ENCODE peak calls at places on chromosome 11, in eight cellular contexts. V is globus pallidus; O is ovary; N is activated CD4-positive, alpha-beta T cell treated with anti-CD3 and anti-CD28 coated beads for 48 hours; R is RPMI7951; L is T-helper 2 cell treated with Interferon-gamma antibody and Interleukin-4, amounts not matched to agents 5 μg/mL and 100 μg/mL, for 36 hours; G is effector memory CD8-positive, alpha-beta T cell; Y is H4. X is an unnamed sample.

GRCh38 chr11:21190181-21190580 is 520.8 kb downstream of the NELL1 start:
- DNase-seq in V (no peak), O (no peak), N (no peak), R (no peak), L (no peak), G (no peak), Y (no peak), X (no peak)

GRCh38 chr11:121367434-121367833 is 74.9 kb downstream of the SC5D start:
- DNase-seq in V (no peak), O (no peak), N (peak; percentile 29), R (peak; percentile 49), L (no peak), G (peak; percentile 22), Y (peak; percentile 27), X (no peak)

GRCh38 chr11:35034401-35034800 is 104.6 kb upstream of the CD44 start:
- DNase-seq in V (no peak), O (no peak), N (no peak), R (no peak), L (no peak), G (no peak), Y (no peak), X (no peak)

GRCh38 chr11:72773291-72773690 is 20.6 kb downstream of the STARD10 start:
- DNase-seq in V (peak; percentile 55), O (peak; percentile 74), N (no peak), R (peak; percentile 83), L (no peak), G (no peak), Y (peak; percentile 50), X (no peak)

GRCh38 chr11:84930863-84931262 is 696.3 kb downstream of the DLG2 start:
- DNase-seq in V (no peak), O (no peak), N (no peak), R (no peak), L (no peak), G (no peak), Y (no peak), X (no peak)

GRCh38 chr11:27600656-27601055 is 94.1 kb upstream of the LIN7C start:
- DNase-seq in V (no peak), O (no peak), N (no peak), R (no peak), L (no peak), G (no peak), Y (no peak), X (no peak)

GRCh38 chr11:73175551-73176144 is 33.5 kb upstream of the FCHSD2 start:
- DNase-seq in V (no peak), O (peak; percentile 55), N (no peak), R (no peak), L (no peak), G (no peak), Y (no peak), X (no peak)

GRCh38 chr11:46410021-46410420 is 18.4 kb upstream of the CHRM4 start:
- DNase-seq in V (no peak), O (no peak), N (no peak), R (no peak), L (no peak), G (no peak), Y (no peak), X (peak; percentile 29)

GRCh38 chr11:131591051-131591461 is 220.6 kb downstream of the NTM start:
- DNase-seq in V (no peak), O (no peak), N (no peak), R (no peak), L (no peak), G (no peak), Y (no peak), X (no peak)

GRCh38 chr11:80083561-80083960 is 642.7 kb upstream of the TENM4 start:
- DNase-seq in V (no peak), O (no peak), N (no peak), R (peak; percentile 28), L (no peak), G (no peak), Y (no peak), X (no peak)

GRCh38 chr11:125261471-125262087 is 97.0 kb downstream of the PKNOX2 start:
- DNase-seq in V (no peak), O (peak; percentile 57), N (no peak), R (peak; percentile 35), L (no peak), G (no peak), Y (no peak), X (no peak)

GRCh38 chr11:121035823-121036222 is 11.9 kb downstream of the TBCEL start:
- DNase-seq in V (no peak), O (no peak), N (no peak), R (peak; percentile 10), L (peak; percentile 45), G (no peak), Y (peak; percentile 25), X (no peak)

X was measured in K562.